ENCODE peak calls at places on chromosomes 7 and 10, in six cellular contexts. W, V, T, O, Q and J are unnamed samples.
A peak's percentile ranks its signal among the peaks of the same experiment; 100 is the strongest.

GRCh38 chr7:45088146-45088701 is 545 bp downstream of the NACAD start:
- DNase-seq in O (no peak), Q (no peak), W (no peak), V (no peak), T (no peak), J (no peak)

GRCh38 chr10:32111585-32111984 is 55.4 kb upstream of the KIF5B start:
- DNase-seq in V (no peak), W (no peak), T (no peak), Q (no peak), O (no peak), J (no peak)

GRCh38 chr7:41046221-41046761 is 656.6 kb downstream of the INHBA start:
- DNase-seq in W (no peak), Q (no peak), T (peak; percentile 70), V (no peak), O (peak; percentile 22), J (peak; percentile 21)

GRCh38 chr10:77899080-77899477 is 27.5 kb downstream of the DLG5 start:
- DNase-seq in T (no peak), Q (no peak), V (peak; percentile 51), W (no peak), O (no peak), J (peak; percentile 61)

GRCh38 chr10:120503695-120504094 is 46.7 kb downstream of the PLPP4 start:
- DNase-seq in W (no peak), T (no peak), O (no peak), V (no peak), Q (no peak), J (peak; percentile 14)

GRCh38 chr10:70192325-70192966 is 22.1 kb upstream of the SAR1A start:
- DNase-seq in W (no peak), O (no peak), Q (no peak), V (no peak), T (peak; percentile 89), J (peak; percentile 36)

GRCh38 chr10:77390481-77390891 is 247.1 kb downstream of the KCNMA1 start:
- DNase-seq in O (peak; percentile 50), Q (no peak), V (no peak), T (peak; percentile 53), W (peak; percentile 34), J (peak; percentile 48)

GRCh38 chr10:108095932-108096925 is 931.7 kb upstream of the SORCS1 start:
- DNase-seq in Q (no peak), V (no peak), W (peak; percentile 27), T (no peak), O (no peak), J (no peak)

GRCh38 chr7:45670717-45671116 is 96.5 kb downstream of the ADCY1 start:
- DNase-seq in T (no peak), V (no peak), Q (no peak), W (no peak), O (no peak), J (no peak)

GRCh38 chr10:1412531-1413189 is 324.7 kb downstream of the ADARB2 start:
- DNase-seq in T (no peak), O (no peak), W (no peak), V (no peak), Q (no peak), J (no peak)

GRCh38 chr10:5648494-5649457 is 17.6 kb downstream of the ASB13 start:
- DNase-seq in Q (no peak), V (peak; percentile 23), O (peak; percentile 21), W (no peak), T (no peak), J (no peak)

GRCh38 chr10:6699336-6699735 is 119.3 kb upstream of the PRKCQ start:
- DNase-seq in T (peak; percentile 46), W (no peak), V (no peak), Q (no peak), O (no peak), J (peak; percentile 8)

GRCh38 chr10:10826125-10826524 is 191.5 kb upstream of the CELF2 start:
- DNase-seq in T (peak; percentile 67), V (no peak), Q (no peak), W (no peak), O (no peak), J (peak; percentile 31)

GRCh38 chr10:90227786-90228185 is 526.4 kb downstream of the KIF20B start:
- DNase-seq in O (no peak), W (no peak), Q (no peak), V (no peak), T (no peak), J (no peak)

GRCh38 chr10:69636626-69637550 is 6.8 kb downstream of the FAM241B start:
- DNase-seq in Q (no peak), O (peak; percentile 56), T (no peak), V (peak; percentile 48), W (no peak), J (peak; percentile 17)

GRCh38 chr7:39700165-39700564 is 76.8 kb downstream of the RALA start:
- DNase-seq in W (no peak), O (no peak), V (no peak), Q (no peak), T (no peak), J (no peak)

GRCh38 chr10:71262027-71262426 is 49.7 kb downstream of the UNC5B start:
- DNase-seq in O (no peak), T (no peak), W (peak; percentile 69), Q (no peak), V (no peak), J (no peak)

GRCh38 chr10:85003083-85003482 is 674.7 kb downstream of the CCSER2 start:
- DNase-seq in O (no peak), V (no peak), Q (no peak), W (no peak), T (no peak), J (no peak)

GRCh38 chr10:132020456-132020855 is 38.7 kb upstream of the BNIP3 start:
- DNase-seq in V (no peak), O (no peak), Q (no peak), T (no peak), W (no peak), J (no peak)

DNA sequence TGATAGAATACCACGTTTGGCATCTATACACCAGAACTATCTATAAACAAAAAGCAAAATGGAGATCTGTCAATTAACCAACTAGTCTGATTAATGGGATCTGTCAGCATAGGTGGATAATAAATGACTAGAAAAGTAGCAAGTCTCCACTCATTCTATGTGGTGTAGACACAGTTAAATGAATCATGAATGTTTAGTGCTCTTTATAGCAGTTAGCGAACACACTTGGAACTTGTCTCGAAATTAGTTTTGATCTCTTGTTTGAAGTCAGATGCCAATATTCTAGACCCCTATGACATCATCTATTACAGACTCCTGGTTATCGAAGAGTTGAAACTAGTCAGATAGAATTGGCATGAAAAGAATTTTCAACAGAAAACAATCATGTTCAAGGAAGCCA is 259.7 kb downstream of the AHR start:
- DNase-seq in O (no peak), Q (no peak), W (no peak), V (no peak), T (no peak), J (no peak)
- H3K4me3 ChIP-seq in O (no peak overlapping the region), Q (no peak overlapping the region), W (no peak overlapping the region), V (peak overlapping the region; percentile 13), T (no peak overlapping the region), J (no peak overlapping the region)

DNA sequence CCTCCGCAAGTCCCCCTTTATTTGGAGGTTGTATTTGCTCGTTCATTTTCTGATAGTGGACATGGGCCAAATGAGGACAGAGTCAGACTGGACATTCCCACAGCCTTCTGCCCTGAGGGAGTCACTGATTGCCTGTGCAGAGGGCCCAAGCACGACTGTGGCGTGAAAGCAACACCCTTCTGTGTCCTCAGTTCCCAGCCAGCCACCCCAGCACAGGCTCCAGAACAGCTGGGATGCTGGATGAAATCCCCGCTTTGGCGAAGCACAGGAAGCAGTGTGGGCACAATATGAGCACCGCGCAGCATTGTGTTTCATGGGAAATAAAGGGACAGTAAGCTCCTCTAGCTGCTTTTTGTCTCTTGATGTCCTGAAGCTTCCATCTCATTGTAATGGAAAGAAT is 20.5 kb downstream of the TRIL start:
- DNase-seq in T (no peak), W (no peak), O (no peak), Q (no peak), V (no peak), J (no peak)
- H3K4me1 ChIP-seq in T (peaks cover 6% of the 10 kb centered on the region), W (peaks cover 9% of the 10 kb centered on the region), O (peaks cover 12% of the 10 kb centered on the region), Q (no peaks in the 10 kb centered on the region), V (no peaks in the 10 kb centered on the region), J (peaks cover 5% of the 10 kb centered on the region)

GRCh38 chr10:104640339-104641149 is 546 bp upstream of the SORCS3 start:
- DNase-seq in T (no peak), W (peak; percentile 63), Q (no peak), O (peak; percentile 21), V (no peak), J (no peak)
- H3K4me3 ChIP-seq in T (no peak overlapping the region), W (peak overlapping the region; percentile 91), Q (no peak overlapping the region), O (no peak overlapping the region), V (peak overlapping the region; percentile 34), J (no peak overlapping the region)

GRCh38 chr7:150975536-150976285 is 2.4 kb downstream of the KCNH2 start:
- DNase-seq in V (no peak), T (no peak), O (no peak), W (no peak), Q (no peak), J (no peak)
- H3K4me1 ChIP-seq in V (peaks cover 37% of the 10 kb centered on the region), T (peaks cover 25% of the 10 kb centered on the region), O (no peaks in the 10 kb centered on the region), W (peaks cover 52% of the 10 kb centered on the region), Q (peaks cover 43% of the 10 kb centered on the region), J (peaks cover 3% of the 10 kb centered on the region)

DNA sequence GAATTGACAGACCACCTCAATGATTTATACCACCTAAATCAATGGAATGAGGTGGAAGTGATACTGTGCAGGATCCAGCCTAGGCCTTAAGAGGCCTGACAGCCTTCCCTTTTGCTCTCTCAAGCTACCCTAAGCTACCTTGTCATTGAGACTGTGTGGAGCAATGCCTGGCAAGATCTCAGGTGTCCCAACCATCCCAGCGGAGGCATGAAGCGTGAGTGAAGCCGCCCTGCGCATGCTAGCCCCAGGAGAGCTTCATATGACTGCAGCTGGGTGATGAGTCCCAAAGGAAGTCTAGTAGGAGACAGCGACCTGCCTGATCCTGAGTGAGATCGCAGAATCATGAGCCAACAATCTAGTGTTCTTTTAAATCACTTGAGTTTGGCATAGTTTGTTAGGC is 535.0 kb downstream of the PHTF2 start:
- DNase-seq in W (no peak), V (no peak), T (no peak), O (no peak), Q (no peak), J (no peak)
- H3K4me3 ChIP-seq in W (no peak overlapping the region), V (no peak overlapping the region), T (no peak overlapping the region), O (no peak overlapping the region), Q (no peak overlapping the region), J (no peak overlapping the region)

GRCh38 chr7:31320675-31321074 is 19.9 kb downstream of the NEUROD6 start:
- DNase-seq in O (no peak), Q (no peak), T (no peak), W (no peak), V (no peak), J (no peak)
- H3K4me1 ChIP-seq in O (no peaks in the 10 kb centered on the region), Q (no peaks in the 10 kb centered on the region), T (no peaks in the 10 kb centered on the region), W (no peaks in the 10 kb centered on the region), V (no peaks in the 10 kb centered on the region), J (no peaks in the 10 kb centered on the region)

GRCh38 chr7:30595461-30596042 is 874 bp downstream of the GARS1 start:
- DNase-seq in Q (no peak), V (no peak), O (peak; percentile 26), W (no peak), T (no peak), J (no peak)

GRCh38 chr7:30594540-30595460 is at the start of gene GARS1:
- DNase-seq in O (peak; percentile 95), V (peak; percentile 94), Q (peak; percentile 81), W (peak; percentile 94), T (peak; percentile 93), J (peak; percentile 95)

GRCh38 chr7:30596043-30596641 is 1.5 kb downstream of the GARS1 start:
- DNase-seq in T (peak; percentile 54), O (peak; percentile 53), W (no peak), Q (no peak), V (peak; percentile 30), J (peak; percentile 80)

GRCh38 chr7:30598121-30598876 is 3.6 kb downstream of the GARS1 start:
- DNase-seq in T (no peak), V (no peak), W (no peak), O (peak; percentile 22), Q (no peak), J (peak; percentile 58)

GRCh38 chr7:30596721-30597120 is 2.0 kb downstream of the GARS1 start:
- DNase-seq in O (no peak), T (peak; percentile 17), V (no peak), Q (no peak), W (no peak), J (peak; percentile 45)
- H3K4me3 ChIP-seq in O (peak overlapping the region; percentile 22), T (no peak overlapping the region), V (peak overlapping the region; percentile 82), Q (no peak overlapping the region), W (peak overlapping the region; percentile 90), J (peak overlapping the region; percentile 93)